ENCODE peak calls at places on chromosomes 5 and 9, in four cellular contexts. H is K562, Y is H1, T is HepG2. K is an unnamed sample.
A peak's percentile ranks its signal among the peaks of the same experiment; 100 is the strongest.

GRCh38 chr9:88420227-88420626 is 32.0 kb downstream of the SPIN1 start:
- DNase-seq in H (no peak), Y (no peak), T (no peak), K (no peak)

GRCh38 chr9:112782218-112782617 is 31.7 kb downstream of the SNX30 start:
- DNase-seq in H (no peak), Y (no peak), T (no peak), K (no peak)

GRCh38 chr5:29161399-29161798 is 2032.1 kb upstream of the CDH6 start:
- DNase-seq in H (no peak), Y (no peak), T (peak; percentile 7), K (no peak)

GRCh38 chr5:150144211-150144801 is 11.3 kb downstream of the PDGFRB start:
- DNase-seq in H (peak; percentile 52), Y (no peak), T (no peak), K (no peak)

GRCh38 chr9:105443121-105443520 is 4.7 kb upstream of the FSD1L start:
- DNase-seq in H (no peak), Y (no peak), T (no peak), K (no peak)

GRCh38 chr9:116391306-116391900 is 237.8 kb downstream of the PAPPA start:
- DNase-seq in H (no peak), Y (no peak), T (no peak), K (no peak)

GRCh38 chr9:119941081-119941480 is 571.8 kb upstream of the BRINP1 start:
- DNase-seq in H (no peak), Y (no peak), T (no peak), K (no peak)

GRCh38 chr5:88401671-88402070 is 133.0 kb upstream of the TMEM161B start:
- DNase-seq in H (no peak), Y (no peak), T (no peak), K (no peak)

GRCh38 chr9:126125577-126125976 is 201.1 kb upstream of the MVB12B start:
- DNase-seq in H (no peak), Y (no peak), T (no peak), K (no peak)

GRCh38 chr5:105573575-105573974 is 2011.0 kb upstream of the NUDT12 start:
- DNase-seq in H (no peak), Y (no peak), T (no peak), K (no peak)

GRCh38 chr5:43073597-43074546 is 33.8 kb upstream of the ANXA2R start:
- DNase-seq in H (peak; percentile 86), Y (peak; percentile 63), T (peak; percentile 49), K (peak; percentile 32)

GRCh38 chr5:14580037-14581034 is 1.3 kb upstream of the OTULINL start:
- DNase-seq in H (no peak), Y (no peak), T (no peak), K (no peak)

GRCh38 chr9:114165407-114166102 is 10.2 kb downstream of the COL27A1 start:
- DNase-seq in H (no peak), Y (no peak), T (no peak), K (no peak)

GRCh38 chr9:114166103-114166470 is 10.8 kb downstream of the COL27A1 start:
- DNase-seq in H (no peak), Y (no peak), T (no peak), K (no peak)

GRCh38 chr9:114163517-114163924 is 8.2 kb downstream of the COL27A1 start:
- DNase-seq in H (no peak), Y (peak; percentile 62), T (peak; percentile 45), K (no peak)

GRCh38 chr9:114166606-114167572 is 11.6 kb downstream of the COL27A1 start:
- DNase-seq in H (no peak), Y (no peak), T (no peak), K (no peak)

GRCh38 chr9:114164191-114164794 is 9.0 kb downstream of the COL27A1 start:
- DNase-seq in H (no peak), Y (no peak), T (no peak), K (no peak)
- TF ChIP-seq FOSL1 in H (no peak), Y (no peak), T (no peak), K (no peak)

GRCh38 chr9:34737677-34738260 is 27.8 kb upstream of the CCL21 start:
- DNase-seq in H (no peak), Y (no peak), T (no peak), K (no peak)

GRCh38 chr9:34734720-34735119 is 24.8 kb upstream of the CCL21 start:
- DNase-seq in H (no peak), Y (no peak), T (no peak), K (no peak)

GRCh38 chr9:34732478-34732877 is 22.5 kb upstream of the CCL21 start:
- DNase-seq in H (no peak), Y (no peak), T (no peak), K (no peak)

DNA sequence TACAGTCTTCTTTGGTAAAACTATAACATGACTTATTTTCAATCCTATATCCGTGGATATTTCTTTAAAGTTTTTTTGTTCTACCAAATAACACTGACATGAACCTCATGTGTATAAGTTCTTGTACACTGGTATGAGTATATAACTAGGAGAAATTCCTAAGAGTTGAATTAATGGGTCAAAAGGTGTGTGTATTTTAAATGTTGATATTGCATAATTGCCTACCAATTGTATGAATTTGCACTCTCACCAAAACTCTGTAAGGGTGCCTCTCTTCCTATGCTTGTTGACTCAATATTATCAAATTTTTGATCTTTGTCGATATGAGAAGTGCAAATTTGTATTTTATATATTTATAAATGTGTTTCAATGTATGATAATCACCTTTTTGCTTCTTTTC is 22.9 kb upstream of the CCL21 start:
- DNase-seq in H (no peak), Y (no peak), T (no peak), K (no peak)
- TF ChIP-seq FOSL1 in H (no peak), Y (no peak), T (no peak), K (no peak)

GRCh38 chr9:2276296-2276695 is 261.1 kb downstream of the SMARCA2 start:
- DNase-seq in H (no peak), Y (no peak), T (no peak), K (no peak)

GRCh38 chr9:2281803-2282185 is 266.6 kb downstream of the SMARCA2 start:
- DNase-seq in H (no peak), Y (no peak), T (no peak), K (no peak)

GRCh38 chr9:2285411-2285810 is 270.3 kb downstream of the SMARCA2 start:
- DNase-seq in H (no peak), Y (no peak), T (no peak), K (no peak)

GRCh38 chr9:2284770-2285169 is 269.6 kb downstream of the SMARCA2 start:
- DNase-seq in H (no peak), Y (no peak), T (no peak), K (no peak)

DNA sequence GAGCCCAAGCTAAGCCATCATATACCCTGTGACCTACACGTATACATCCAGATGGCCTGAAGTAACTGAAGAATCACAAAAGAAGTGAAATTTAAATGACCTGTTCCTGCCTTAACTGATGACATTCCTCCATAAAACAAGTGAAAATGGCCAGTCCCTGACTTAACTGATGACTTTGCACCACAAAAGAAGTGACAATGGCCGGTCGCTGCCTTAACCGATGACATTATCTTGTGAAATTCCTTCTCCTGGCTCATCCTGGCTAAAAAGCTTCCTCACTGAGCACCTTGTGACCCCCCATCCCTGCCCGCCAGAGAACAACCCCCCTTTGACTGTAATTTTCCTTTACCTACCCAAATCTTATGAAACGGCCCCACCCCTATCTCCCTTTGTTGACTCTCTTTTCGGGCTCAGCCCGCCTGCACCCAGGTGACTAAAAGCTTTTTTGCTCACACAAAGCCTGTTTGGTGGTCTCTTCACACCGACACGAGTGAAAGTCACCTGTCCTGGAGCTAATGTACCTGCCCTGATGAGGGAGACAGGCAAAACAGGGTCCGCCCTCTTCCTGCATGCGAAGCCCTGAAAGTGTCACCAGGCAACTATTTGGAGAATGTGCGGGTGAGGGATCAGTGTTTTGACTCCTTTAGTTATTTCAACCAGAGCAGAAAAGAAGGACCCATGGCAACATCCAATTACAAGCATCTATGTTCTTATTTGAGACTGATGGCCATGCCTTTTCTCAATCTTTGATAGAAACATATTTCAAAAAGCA is 266.1 kb downstream of the SMARCA2 start:
- DNase-seq in H (no peak), Y (peak; percentile 80), T (no peak), K (no peak)
- TF ChIP-seq FOSL1 in H (no peak), Y (no peak), T (no peak), K (no peak)

DNA sequence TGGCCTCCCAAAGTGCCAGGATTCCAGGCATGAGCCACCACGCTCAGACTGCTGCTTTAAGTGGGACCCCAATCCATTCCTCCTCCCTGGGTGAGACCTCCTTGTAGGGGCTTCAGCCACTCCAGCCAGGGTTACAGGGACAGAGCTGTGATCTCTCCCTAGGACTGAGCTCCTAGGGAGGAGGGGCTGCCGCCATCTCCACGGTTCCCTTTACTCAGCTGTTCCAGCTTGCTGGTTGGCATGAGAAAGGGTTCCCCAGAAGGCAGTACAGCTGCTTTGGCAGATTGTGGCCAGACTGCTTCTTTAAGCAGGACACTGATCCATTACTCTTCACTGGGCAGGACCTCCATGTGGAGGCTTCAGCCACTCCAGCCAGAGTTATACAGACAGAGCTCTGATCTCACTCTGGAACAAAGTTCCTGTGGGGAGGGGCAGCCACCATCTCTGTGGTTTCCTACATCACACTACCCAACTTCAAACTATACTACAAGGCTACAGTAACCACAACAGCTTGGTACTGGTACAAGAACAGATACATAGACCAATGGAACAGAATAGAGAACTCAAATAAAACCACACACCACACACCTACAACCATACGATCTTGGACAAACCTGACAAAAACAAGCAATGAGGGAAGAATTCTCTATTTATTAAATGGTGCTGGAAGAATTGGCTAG is 7.2 kb downstream of the INSL6 start:
- DNase-seq in H (no peak), Y (no peak), T (no peak), K (no peak)
- TF ChIP-seq FOSL1 in H (no peak), Y (no peak), T (no peak), K (no peak)

DNA sequence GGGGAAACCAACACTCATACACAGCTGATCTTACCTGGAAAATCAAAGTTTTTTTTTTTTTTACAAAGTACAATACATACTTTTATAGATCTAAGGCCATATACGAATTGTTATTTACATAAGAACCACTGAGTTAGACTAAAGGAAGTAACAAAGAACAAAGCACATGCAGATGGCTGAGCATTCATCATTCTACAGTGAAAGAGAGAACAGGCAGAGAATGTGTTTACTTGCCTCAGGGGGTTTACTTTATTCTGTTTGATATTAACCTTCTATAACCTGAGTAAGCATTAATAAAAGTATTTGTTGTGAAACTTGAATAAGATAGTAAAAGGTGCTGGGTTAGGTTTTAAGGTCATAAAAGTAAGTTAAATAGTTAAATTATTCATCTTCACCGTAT is 54.7 kb downstream of the SLC38A9 start:
- DNase-seq in H (no peak), Y (no peak), T (no peak), K (no peak)
- TF ChIP-seq FOSL1 in H (no peak), Y (no peak), T (no peak), K (no peak)